ENCODE peak calls at places on chromosome 2, in five cellular contexts. G is fibroblast of lung; N is fibroblast of villous mesenchyme; H is stimulated activated CD8-positive, alpha-beta memory T cell treated with anti-CD3 and anti-CD28 coated beads, Interleukin-7, amount 100 ng/mL, for 24 hours; U is aorta. E is an unnamed sample.

GRCh38 chr2:33529771-33530481 is 53.5 kb downstream of the RASGRP3 start:
- DNase-seq in G (peak), N (peak), H (no peak), U (no peak), E (peak)

GRCh38 chr2:216596234-216596985 is 36.8 kb upstream of the IGFBP2 start:
- DNase-seq in G (peak), N (peak), H (no peak), U (no peak), E (peak)

GRCh38 chr2:218465987-218466633 is 47.2 kb downstream of the VIL1 start:
- DNase-seq in G (peak), N (peak), H (no peak), U (no peak), E (peak)

GRCh38 chr2:131156452-131157149 is 51.5 kb downstream of the PLEKHB2 start:
- DNase-seq in G (no peak), N (no peak), H (no peak), U (no peak), E (no peak)

GRCh38 chr2:238921681-238922319 is 73.9 kb downstream of the TWIST2 start:
- DNase-seq in G (no peak), N (no peak), H (no peak), U (peak), E (no peak)

GRCh38 chr2:99442837-99443236 is 47.0 kb downstream of the REV1 start:
- DNase-seq in G (peak), N (no peak), H (no peak), U (no peak), E (no peak)

GRCh38 chr2:135969655-135970387 is 15.6 kb downstream of the DARS1 start:
- DNase-seq in G (no peak), N (no peak), H (no peak), U (no peak), E (no peak)

GRCh38 chr2:84424152-84424551 is 34.9 kb downstream of the SUCLG1 start:
- DNase-seq in G (peak), N (peak), H (no peak), U (no peak), E (no peak)

GRCh38 chr2:37985333-37985732 is 60.2 kb downstream of the RMDN2 start:
- DNase-seq in G (peak), N (peak), H (no peak), U (no peak), E (peak)

GRCh38 chr2:120587997-120588336 is 147.7 kb upstream of the GLI2 start:
- DNase-seq in G (no peak), N (no peak), H (no peak), U (no peak), E (no peak)

GRCh38 chr2:224196789-224197188 is 157.7 kb upstream of the SERPINE2 start:
- DNase-seq in G (peak), N (no peak), H (no peak), U (no peak), E (no peak)

GRCh38 chr2:157061799-157062198 is 195.7 kb upstream of the GALNT5 start:
- DNase-seq in G (no peak), N (no peak), H (no peak), U (no peak), E (no peak)

GRCh38 chr2:138364554-138365162 is 136.9 kb upstream of the SPOPL start:
- DNase-seq in G (peak), N (peak), H (no peak), U (no peak), E (peak)

GRCh38 chr2:152717242-152718046 is at the start of gene PRPF40A:
- DNase-seq in G (peak), N (peak), H (peak), U (peak), E (peak)

GRCh38 chr2:118834901-118835738 is 12.3 kb downstream of the EN1 start:
- DNase-seq in G (no peak), N (no peak), H (no peak), U (no peak), E (no peak)

GRCh38 chr2:149221898-149222297 is 108.5 kb upstream of the LYPD6 start:
- DNase-seq in G (no peak), N (no peak), H (no peak), U (no peak), E (no peak)

GRCh38 chr2:178225011-178225817 is 30.9 kb downstream of the OSBPL6 start:
- DNase-seq in G (peak), N (no peak), H (no peak), U (no peak), E (peak)

GRCh38 chr2:226793615-226794014 is 6.0 kb downstream of the IRS1 start:
- DNase-seq in G (no peak), N (peak), H (no peak), U (no peak), E (no peak)

GRCh38 chr2:235611337-235611736 is 117.5 kb downstream of the AGAP1 start:
- DNase-seq in G (no peak), N (no peak), H (no peak), U (no peak), E (no peak)

GRCh38 chr2:217105733-217106649 is 246.1 kb upstream of the TNP1 start:
- DNase-seq in G (peak), N (peak), H (no peak), U (peak), E (peak)

GRCh38 chr2:190052307-190052706 is 10.2 kb downstream of the MSTN start:
- DNase-seq in G (no peak), N (no peak), H (no peak), U (no peak), E (no peak)